ENCODE peak calls at places on chromosomes 16 and 17, in five cellular contexts. U is stomach; C is tibial artery; H is effector memory CD4-positive, alpha-beta T cell; W is HCT116. Y is an unnamed sample. For H3K36me3, the result is how much of the 10 kb centered on the place peaks cover.

GRCh38 chr17:82273327-82274133 is at the start of gene CSNK1D:
- DNase-seq in U (peak), C (peak), H (peak), W (peak), Y (peak)

GRCh38 chr16:81448154-81449131 is 3.8 kb downstream of the CMIP start:
- DNase-seq in U (peak), C (no peak), H (no peak), W (no peak), Y (no peak)

GRCh38 chr17:81422776-81423697 is 27.8 kb downstream of the BAHCC1 start:
- DNase-seq in U (peak), C (peak), H (no peak), W (peak), Y (peak)

GRCh38 chr17:57144567-57144966 is 59.5 kb downstream of the AKAP1 start:
- DNase-seq in U (no peak), C (no peak), H (no peak), W (no peak), Y (no peak)

GRCh38 chr16:30010817-30011504 is at the start of gene DOC2A:
- DNase-seq in U (no peak), C (no peak), H (no peak), W (no peak), Y (peak)

GRCh38 chr17:10752696-10753095 is 22.9 kb upstream of the TMEM220 start:
- DNase-seq in U (no peak), C (no peak), H (no peak), W (no peak), Y (no peak)

GRCh38 chr17:75011788-75012319 is 616 bp upstream of the MRPL58 start:
- DNase-seq in U (peak), C (peak), H (no peak), W (no peak), Y (no peak)

GRCh38 chr17:40366861-40367518 is 2.5 kb upstream of the GJD3 start:
- DNase-seq in U (no peak), C (no peak), H (no peak), W (no peak), Y (no peak)

GRCh38 chr16:82699711-82700495 is 73.1 kb downstream of the CDH13 start:
- DNase-seq in U (no peak), C (peak), H (no peak), W (no peak), Y (no peak)

GRCh38 chr16:3058173-3059030 is 7.0 kb upstream of the IL32 start:
- DNase-seq in U (peak), C (no peak), H (no peak), W (peak), Y (peak)

GRCh38 chr17:9465216-9465921 is 110.3 kb downstream of the STX8 start:
- DNase-seq in U (no peak), C (no peak), H (no peak), W (no peak), Y (no peak)

DNA sequence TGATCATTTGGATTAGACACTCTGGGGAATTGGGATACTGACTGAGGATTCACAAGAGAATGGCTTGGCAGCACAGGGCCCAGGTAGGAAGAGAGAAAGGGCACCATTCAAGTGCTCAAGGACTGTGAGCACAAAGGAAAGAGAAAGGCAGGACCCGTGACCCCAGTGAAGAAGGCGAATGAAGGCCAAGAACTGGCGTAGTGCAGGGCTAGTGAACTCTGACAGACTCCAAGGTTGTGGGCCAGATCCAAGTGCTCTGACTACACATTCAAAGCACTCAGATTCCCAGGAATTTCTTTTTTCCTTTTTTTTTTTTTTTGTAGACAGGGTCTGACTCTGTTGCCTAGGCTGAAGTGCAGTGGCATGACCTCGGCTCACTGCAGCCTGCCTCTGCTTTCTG is 5.0 kb downstream of the GTF3C1 start:
- DNase-seq in U (no peak), C (no peak), H (no peak), W (no peak), Y (no peak)
- H3K27ac ChIP-seq in U (no peak), C (no peak), H (no peak), W (no peak), Y (no peak)

GRCh38 chr16:10920726-10921427 is 21.4 kb downstream of the DEXI start:
- DNase-seq in U (no peak), C (no peak), H (no peak), W (no peak), Y (no peak)

GRCh38 chr16:10923650-10924214 is 18.5 kb downstream of the DEXI start:
- DNase-seq in U (peak), C (peak), H (no peak), W (no peak), Y (no peak)

GRCh38 chr16:10922328-10923145 is 19.7 kb downstream of the DEXI start:
- DNase-seq in U (no peak), C (peak), H (no peak), W (no peak), Y (peak)

GRCh38 chr16:10923146-10923649 is 19.1 kb downstream of the DEXI start:
- DNase-seq in U (no peak), C (no peak), H (no peak), W (no peak), Y (no peak)

DNA sequence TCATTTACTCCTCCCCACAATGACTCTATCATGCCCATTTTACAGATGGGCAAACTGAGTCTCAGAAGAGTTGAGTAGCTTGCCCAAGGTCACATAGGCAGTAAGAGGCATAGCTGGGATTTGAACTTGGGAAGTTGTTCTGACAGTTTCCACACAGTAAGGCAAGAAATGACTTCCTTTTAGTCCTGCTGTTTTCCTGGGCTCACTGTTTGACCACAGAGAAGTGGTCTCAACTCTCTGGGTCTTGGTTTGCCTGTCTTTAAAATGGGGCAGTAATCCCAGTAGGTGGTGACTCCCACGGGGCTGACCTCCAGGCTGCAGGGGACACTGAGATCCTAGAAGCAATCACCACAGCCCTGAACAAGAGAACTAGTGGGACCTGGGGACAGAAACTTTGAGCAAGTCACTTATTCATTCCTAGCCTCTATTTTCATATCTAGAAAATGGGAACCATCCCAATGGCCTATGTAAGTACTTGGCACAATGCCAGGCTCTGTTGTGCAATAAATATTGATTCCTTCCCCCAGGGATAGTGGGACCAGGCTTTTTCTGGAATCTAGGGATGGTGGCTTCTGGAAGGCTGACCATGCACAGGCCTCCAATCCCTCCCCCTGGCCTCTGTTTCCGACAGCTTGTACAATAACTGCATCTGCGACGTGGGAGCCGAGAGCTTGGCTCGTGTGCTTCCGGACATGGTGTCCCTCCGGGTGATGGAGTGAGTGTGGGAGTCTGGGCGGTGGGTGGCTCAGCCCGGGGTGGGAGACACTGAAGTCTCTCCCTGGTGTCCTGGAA is 20.5 kb downstream of the DEXI start:
- DNase-seq in U (no peak), C (no peak), H (no peak), W (no peak), Y (no peak)
- H3K36me3 ChIP-seq in U (under half), C (under half), H (under half), W (under half), Y (half or more)

GRCh38 chr16:87492721-87493554 is at the start of gene ZCCHC14:
- DNase-seq in U (peak), C (peak), H (peak), W (peak), Y (peak)
- H3K27ac ChIP-seq in U (peak), C (peak), H (no peak), W (peak), Y (no peak)

DNA sequence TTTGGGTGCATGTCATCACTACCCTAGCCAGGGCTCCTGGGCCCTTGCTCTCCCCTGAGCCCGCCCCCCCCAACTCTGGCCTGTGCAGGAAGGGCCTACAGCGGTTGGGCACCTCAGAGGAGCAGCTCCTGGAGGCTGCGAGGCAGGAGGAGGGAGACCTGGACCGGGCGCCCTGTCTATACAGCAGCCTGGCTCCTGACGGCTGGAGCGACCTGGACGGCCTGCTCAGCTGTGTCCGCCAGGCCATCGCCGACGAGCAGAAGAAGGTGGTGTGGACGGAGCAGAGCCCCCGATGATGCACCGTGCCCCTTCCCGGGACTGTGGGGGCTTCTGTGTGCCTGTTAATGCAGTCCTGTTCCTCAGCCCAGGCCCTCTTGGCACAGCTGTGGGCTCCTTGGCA is 12.1 kb downstream of the SGSH start:
- DNase-seq in U (no peak), C (no peak), H (no peak), W (no peak), Y (no peak)
- H3K36me3 ChIP-seq in U (under half), C (under half), H (under half), W (under half), Y (under half)

Y was measured in left lung.